ENCODE peak calls at places on chromosomes 16 and 17, in eight cellular contexts. One of them, this sample, is unnamed.

GRCh38 chr17:56098746-56099145 is 54.5 kb upstream of the ANKFN1 start:
- DNase-seq in PC-3: no peak
- DNase-seq in retinal pigment epithelial cell: no peak
- DNase-seq in fibroblast of pulmonary artery: no peak
- DNase-seq in body of pancreas: no peak
- DNase-seq in lower leg skin: no peak
- DNase-seq in heart right ventricle: no peak
- DNase-seq in AG10803: no peak
- DNase-seq in this sample: no peak

GRCh38 chr16:11833951-11834695 is 17.2 kb downstream of the RSL1D1 start:
- DNase-seq in PC-3: peak; percentile 23
- DNase-seq in retinal pigment epithelial cell: peak; percentile 35
- DNase-seq in fibroblast of pulmonary artery: peak; percentile 88
- DNase-seq in body of pancreas: no peak
- DNase-seq in lower leg skin: no peak
- DNase-seq in heart right ventricle: no peak
- DNase-seq in AG10803: peak; percentile 73
- DNase-seq in this sample: no peak

GRCh38 chr17:58156839-58157803 is 8.9 kb downstream of the OR4D1 start:
- DNase-seq in PC-3: no peak
- DNase-seq in retinal pigment epithelial cell: no peak
- DNase-seq in fibroblast of pulmonary artery: no peak
- DNase-seq in body of pancreas: peak; percentile 28
- DNase-seq in lower leg skin: no peak
- DNase-seq in heart right ventricle: peak; percentile 37
- DNase-seq in AG10803: no peak
- DNase-seq in this sample: no peak

GRCh38 chr17:81404557-81405165 is 9.4 kb downstream of the BAHCC1 start:
- DNase-seq in PC-3: no peak
- DNase-seq in retinal pigment epithelial cell: no peak
- DNase-seq in fibroblast of pulmonary artery: no peak
- DNase-seq in body of pancreas: no peak
- DNase-seq in lower leg skin: no peak
- DNase-seq in heart right ventricle: no peak
- DNase-seq in AG10803: no peak
- DNase-seq in this sample: no peak

GRCh38 chr16:50858376-50858775 is 116.5 kb downstream of the CYLD start:
- DNase-seq in PC-3: no peak
- DNase-seq in retinal pigment epithelial cell: no peak
- DNase-seq in fibroblast of pulmonary artery: no peak
- DNase-seq in body of pancreas: no peak
- DNase-seq in lower leg skin: no peak
- DNase-seq in heart right ventricle: no peak
- DNase-seq in AG10803: no peak
- DNase-seq in this sample: no peak

GRCh38 chr17:36153887-36154576 is 22.4 kb downstream of the TBC1D3B start:
- DNase-seq in PC-3: no peak
- DNase-seq in retinal pigment epithelial cell: no peak
- DNase-seq in fibroblast of pulmonary artery: no peak
- DNase-seq in body of pancreas: no peak
- DNase-seq in lower leg skin: no peak
- DNase-seq in heart right ventricle: no peak
- DNase-seq in AG10803: no peak
- DNase-seq in this sample: no peak

GRCh38 chr17:58694302-58694701 is 1.9 kb downstream of the RAD51C start:
- DNase-seq in PC-3: peak; percentile 14
- DNase-seq in retinal pigment epithelial cell: no peak
- DNase-seq in fibroblast of pulmonary artery: no peak
- DNase-seq in body of pancreas: no peak
- DNase-seq in lower leg skin: no peak
- DNase-seq in heart right ventricle: no peak
- DNase-seq in AG10803: no peak
- DNase-seq in this sample: no peak

GRCh38 chr17:80395402-80396151 is 19.4 kb upstream of the ENDOV start:
- DNase-seq in PC-3: no peak
- DNase-seq in retinal pigment epithelial cell: no peak
- DNase-seq in fibroblast of pulmonary artery: peak; percentile 8
- DNase-seq in body of pancreas: no peak
- DNase-seq in lower leg skin: no peak
- DNase-seq in heart right ventricle: no peak
- DNase-seq in AG10803: no peak
- DNase-seq in this sample: no peak

GRCh38 chr16:65725156-65725845 is 603.4 kb upstream of the CDH11 start:
- DNase-seq in PC-3: peak; percentile 57
- DNase-seq in retinal pigment epithelial cell: peak; percentile 47
- DNase-seq in fibroblast of pulmonary artery: peak; percentile 59
- DNase-seq in body of pancreas: no peak
- DNase-seq in lower leg skin: no peak
- DNase-seq in heart right ventricle: no peak
- DNase-seq in AG10803: no peak
- DNase-seq in this sample: no peak

GRCh38 chr16:80028581-80029380 is 428.2 kb upstream of the MAF start:
- DNase-seq in PC-3: no peak
- DNase-seq in retinal pigment epithelial cell: peak; percentile 75
- DNase-seq in fibroblast of pulmonary artery: no peak
- DNase-seq in body of pancreas: no peak
- DNase-seq in lower leg skin: no peak
- DNase-seq in heart right ventricle: no peak
- DNase-seq in AG10803: no peak
- DNase-seq in this sample: no peak

GRCh38 chr17:1078062-1078711 is 81.3 kb downstream of the TIMM22 start:
- DNase-seq in PC-3: no peak
- DNase-seq in retinal pigment epithelial cell: no peak
- DNase-seq in fibroblast of pulmonary artery: no peak
- DNase-seq in body of pancreas: no peak
- DNase-seq in lower leg skin: no peak
- DNase-seq in heart right ventricle: no peak
- DNase-seq in AG10803: no peak
- DNase-seq in this sample: no peak

GRCh38 chr16:87860553-87861299 is 8.6 kb downstream of the SLC7A5 start:
- DNase-seq in PC-3: peak; percentile 70
- DNase-seq in retinal pigment epithelial cell: peak; percentile 75
- DNase-seq in fibroblast of pulmonary artery: peak; percentile 51
- DNase-seq in body of pancreas: peak; percentile 26
- DNase-seq in lower leg skin: no peak
- DNase-seq in heart right ventricle: no peak
- DNase-seq in AG10803: peak; percentile 64
- DNase-seq in this sample: no peak

GRCh38 chr17:40608061-40608581 is 39.5 kb downstream of the SMARCE1 start:
- DNase-seq in PC-3: no peak
- DNase-seq in retinal pigment epithelial cell: no peak
- DNase-seq in fibroblast of pulmonary artery: no peak
- DNase-seq in body of pancreas: no peak
- DNase-seq in lower leg skin: no peak
- DNase-seq in heart right ventricle: no peak
- DNase-seq in AG10803: no peak
- DNase-seq in this sample: no peak

GRCh38 chr16:21104124-21104860 is 46.4 kb downstream of the DNAH3 start:
- DNase-seq in PC-3: no peak
- DNase-seq in retinal pigment epithelial cell: no peak
- DNase-seq in fibroblast of pulmonary artery: peak; percentile 65
- DNase-seq in body of pancreas: no peak
- DNase-seq in lower leg skin: no peak
- DNase-seq in heart right ventricle: no peak
- DNase-seq in AG10803: peak; percentile 70
- DNase-seq in this sample: no peak

GRCh38 chr17:2755941-2756724 is 6.7 kb upstream of the CCDC92B start:
- DNase-seq in PC-3: no peak
- DNase-seq in retinal pigment epithelial cell: no peak
- DNase-seq in fibroblast of pulmonary artery: no peak
- DNase-seq in body of pancreas: peak; percentile 49
- DNase-seq in lower leg skin: no peak
- DNase-seq in heart right ventricle: no peak
- DNase-seq in AG10803: no peak
- DNase-seq in this sample: no peak

GRCh38 chr16:86061771-86062170 is 162.8 kb downstream of the IRF8 start:
- DNase-seq in PC-3: no peak
- DNase-seq in retinal pigment epithelial cell: no peak
- DNase-seq in fibroblast of pulmonary artery: no peak
- DNase-seq in body of pancreas: no peak
- DNase-seq in lower leg skin: no peak
- DNase-seq in heart right ventricle: no peak
- DNase-seq in AG10803: no peak
- DNase-seq in this sample: no peak

GRCh38 chr16:82753821-82754220 is 127.1 kb downstream of the CDH13 start:
- DNase-seq in PC-3: peak; percentile 6
- DNase-seq in retinal pigment epithelial cell: no peak
- DNase-seq in fibroblast of pulmonary artery: no peak
- DNase-seq in body of pancreas: no peak
- DNase-seq in lower leg skin: no peak
- DNase-seq in heart right ventricle: no peak
- DNase-seq in AG10803: peak; percentile 46
- DNase-seq in this sample: peak; percentile 55

GRCh38 chr16:69373019-69373418 is 12.8 kb downstream of the TERF2 start:
- DNase-seq in PC-3: no peak
- DNase-seq in retinal pigment epithelial cell: no peak
- DNase-seq in fibroblast of pulmonary artery: no peak
- DNase-seq in body of pancreas: no peak
- DNase-seq in lower leg skin: no peak
- DNase-seq in heart right ventricle: no peak
- DNase-seq in AG10803: no peak
- DNase-seq in this sample: no peak

DNA sequence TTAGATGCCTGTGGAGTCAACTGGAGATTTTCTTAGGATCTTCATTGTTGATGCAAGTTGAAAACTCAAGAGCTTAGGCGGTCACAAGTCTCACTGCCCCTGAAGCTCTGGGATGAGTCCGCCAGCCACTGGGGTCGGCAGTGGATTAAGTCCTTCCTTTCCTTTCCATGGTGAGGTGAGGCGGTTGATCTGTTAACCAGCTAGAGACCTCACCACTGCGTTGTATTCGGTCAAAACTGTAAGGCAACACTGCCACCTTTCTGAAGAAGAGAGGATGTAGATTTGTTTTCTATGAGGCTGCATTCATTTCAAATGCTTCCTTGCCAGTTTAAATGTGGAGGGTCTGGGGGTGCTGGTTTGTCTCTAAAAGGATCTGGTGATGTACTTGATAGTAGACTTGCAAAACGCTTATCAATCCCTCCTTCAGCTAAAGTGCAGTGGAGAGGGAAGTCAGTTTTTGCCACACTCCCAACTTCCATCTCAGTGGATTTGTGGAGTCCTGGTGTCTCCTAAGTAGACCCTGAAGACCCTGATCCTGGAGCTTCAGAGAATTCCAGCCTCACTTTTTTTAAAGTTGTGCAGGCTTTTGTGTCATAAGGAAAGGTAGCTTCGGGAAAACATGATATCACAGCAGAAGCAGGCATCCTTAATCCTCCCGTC is 1.7 kb downstream of the MYOCD start:
- DNase-seq in PC-3: peak; percentile 68
- DNase-seq in retinal pigment epithelial cell: peak; percentile 13
- DNase-seq in fibroblast of pulmonary artery: peak; percentile 67
- DNase-seq in body of pancreas: peak; percentile 6
- DNase-seq in lower leg skin: no peak
- DNase-seq in heart right ventricle: no peak
- DNase-seq in AG10803: peak; percentile 55
- DNase-seq in this sample: peak; percentile 10
- TF ChIP-seq CTCF in PC-3: peak; percentile 60
- TF ChIP-seq CTCF in retinal pigment epithelial cell: peak; percentile 53
- TF ChIP-seq CTCF in fibroblast of pulmonary artery: peak; percentile 53
- TF ChIP-seq CTCF in body of pancreas: peak; percentile 12
- TF ChIP-seq CTCF in lower leg skin: no peak
- TF ChIP-seq CTCF in heart right ventricle: peak; percentile 64
- TF ChIP-seq CTCF in AG10803: peak; percentile 68
- TF ChIP-seq CTCF in this sample: peak; percentile 58

GRCh38 chr17:19410875-19411291 is at the start of gene RNF112:
- DNase-seq in PC-3: no peak
- DNase-seq in retinal pigment epithelial cell: no peak
- DNase-seq in fibroblast of pulmonary artery: peak; percentile 52
- DNase-seq in body of pancreas: no peak
- DNase-seq in lower leg skin: no peak
- DNase-seq in heart right ventricle: peak; percentile 39
- DNase-seq in AG10803: peak; percentile 36
- DNase-seq in this sample: no peak
- H3K4me3 ChIP-seq in PC-3: no peak within 1 kb of the TSS
- H3K4me3 ChIP-seq in retinal pigment epithelial cell: no peak within 1 kb of the TSS
- H3K4me3 ChIP-seq in fibroblast of pulmonary artery: peak within 1 kb of the TSS; percentile 28
- H3K4me3 ChIP-seq in body of pancreas: no peak within 1 kb of the TSS
- H3K4me3 ChIP-seq in lower leg skin: no peak within 1 kb of the TSS
- H3K4me3 ChIP-seq in heart right ventricle: peak within 1 kb of the TSS; percentile 45
- H3K4me3 ChIP-seq in AG10803: peak within 1 kb of the TSS; percentile 50
- H3K4me3 ChIP-seq in this sample: no peak within 1 kb of the TSS

GRCh38 chr16:81620796-81621195 is 158.3 kb upstream of the PLCG2 start:
- DNase-seq in PC-3: no peak
- DNase-seq in retinal pigment epithelial cell: no peak
- DNase-seq in fibroblast of pulmonary artery: no peak
- DNase-seq in body of pancreas: peak; percentile 23
- DNase-seq in lower leg skin: no peak
- DNase-seq in heart right ventricle: no peak
- DNase-seq in AG10803: no peak
- DNase-seq in this sample: no peak
- TF ChIP-seq CTCF in PC-3: no peak
- TF ChIP-seq CTCF in retinal pigment epithelial cell: no peak
- TF ChIP-seq CTCF in fibroblast of pulmonary artery: no peak
- TF ChIP-seq CTCF in body of pancreas: no peak
- TF ChIP-seq CTCF in lower leg skin: no peak
- TF ChIP-seq CTCF in heart right ventricle: no peak
- TF ChIP-seq CTCF in AG10803: no peak
- TF ChIP-seq CTCF in this sample: no peak

GRCh38 chr17:63997341-63998048 is 656 bp upstream of the PRR29 start:
- DNase-seq in PC-3: no peak
- DNase-seq in retinal pigment epithelial cell: no peak
- DNase-seq in fibroblast of pulmonary artery: no peak
- DNase-seq in body of pancreas: no peak
- DNase-seq in lower leg skin: no peak
- DNase-seq in heart right ventricle: no peak
- DNase-seq in AG10803: no peak
- DNase-seq in this sample: no peak
- H3K4me3 ChIP-seq in PC-3: peak overlapping the region; percentile 75
- H3K4me3 ChIP-seq in retinal pigment epithelial cell: peak overlapping the region; percentile 77
- H3K4me3 ChIP-seq in fibroblast of pulmonary artery: peak overlapping the region; percentile 69
- H3K4me3 ChIP-seq in body of pancreas: no peak overlapping the region
- H3K4me3 ChIP-seq in lower leg skin: no peak overlapping the region
- H3K4me3 ChIP-seq in heart right ventricle: peak overlapping the region; percentile 71
- H3K4me3 ChIP-seq in AG10803: peak overlapping the region; percentile 70
- H3K4me3 ChIP-seq in this sample: peak overlapping the region; percentile 65

DNA sequence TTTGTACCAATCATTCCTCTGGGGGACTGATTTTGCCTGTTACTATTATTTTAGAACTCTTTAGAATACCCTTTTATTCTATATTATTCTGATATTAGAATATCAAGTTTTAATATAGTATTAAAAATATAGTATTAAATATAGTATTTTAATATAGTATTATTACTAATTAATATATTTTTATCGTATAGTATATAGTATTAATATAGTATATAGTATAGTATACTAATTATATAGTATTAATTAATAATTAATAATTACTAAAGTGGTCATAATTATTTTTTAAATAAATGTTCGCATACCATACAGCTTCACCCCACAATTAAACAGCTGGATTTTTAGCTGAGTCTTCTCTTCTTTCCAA is 73.3 kb downstream of the GNAO1 start:
- DNase-seq in PC-3: no peak
- DNase-seq in retinal pigment epithelial cell: no peak
- DNase-seq in fibroblast of pulmonary artery: no peak
- DNase-seq in body of pancreas: no peak
- DNase-seq in lower leg skin: no peak
- DNase-seq in heart right ventricle: no peak
- DNase-seq in AG10803: no peak
- DNase-seq in this sample: no peak
- TF ChIP-seq CTCF in PC-3: no peak
- TF ChIP-seq CTCF in retinal pigment epithelial cell: no peak
- TF ChIP-seq CTCF in fibroblast of pulmonary artery: no peak
- TF ChIP-seq CTCF in body of pancreas: no peak
- TF ChIP-seq CTCF in lower leg skin: no peak
- TF ChIP-seq CTCF in heart right ventricle: no peak
- TF ChIP-seq CTCF in AG10803: no peak
- TF ChIP-seq CTCF in this sample: no peak

GRCh38 chr17:8894189-8894611 is 26.7 kb upstream of the PIK3R6 start:
- DNase-seq in PC-3: no peak
- DNase-seq in retinal pigment epithelial cell: no peak
- DNase-seq in fibroblast of pulmonary artery: no peak
- DNase-seq in body of pancreas: no peak
- DNase-seq in lower leg skin: no peak
- DNase-seq in heart right ventricle: no peak
- DNase-seq in AG10803: no peak
- DNase-seq in this sample: no peak
- H3K4me3 ChIP-seq in PC-3: no peak overlapping the region
- H3K4me3 ChIP-seq in retinal pigment epithelial cell: no peak overlapping the region
- H3K4me3 ChIP-seq in fibroblast of pulmonary artery: peak overlapping the region; percentile 9
- H3K4me3 ChIP-seq in body of pancreas: no peak overlapping the region
- H3K4me3 ChIP-seq in lower leg skin: no peak overlapping the region
- H3K4me3 ChIP-seq in heart right ventricle: peak overlapping the region; percentile 9
- H3K4me3 ChIP-seq in AG10803: peak overlapping the region; percentile 26
- H3K4me3 ChIP-seq in this sample: no peak overlapping the region

This sample was measured in epithelial cell of proximal tubule.